ENCODE peak calls at places on chromosomes 11 and 22, in ten cellular contexts. W, Q, C, H, X, N, A, I, L and E are unnamed samples.

GRCh38 chr11:69500285-69501120 is 19.0 kb downstream of the LINC01488 start:
- DNase-seq in L (no peak), C (no peak), N (no peak), X (no peak), I (no peak), H (no peak), Q (no peak), W (no peak), A (peak), E (no peak)

GRCh38 chr11:115306703-115307102 is 197.5 kb downstream of the CADM1 start:
- DNase-seq in X (no peak), A (no peak), H (no peak), W (no peak), L (no peak), C (no peak), I (no peak), N (no peak), Q (no peak), E (no peak)

GRCh38 chr11:13595166-13595565 is 73.3 kb upstream of the FAR1 start:
- DNase-seq in L (no peak), N (no peak), W (no peak), I (no peak), C (no peak), Q (no peak), H (no peak), A (peak), X (no peak), E (no peak)

GRCh38 chr11:113242767-113243397 is 71.5 kb upstream of the TTC12 start:
- DNase-seq in A (no peak), X (no peak), I (no peak), C (no peak), H (no peak), W (peak), Q (no peak), L (no peak), N (no peak), E (peak)

GRCh38 chr11:2929511-2929879 is 275 bp upstream of the PHLDA2 start:
- DNase-seq in H (no peak), Q (no peak), A (peak), C (no peak), N (peak), X (peak), I (peak), L (no peak), W (no peak), E (peak)

GRCh38 chr11:109043318-109043717 is 378.4 kb downstream of the DDX10 start:
- DNase-seq in I (no peak), Q (no peak), W (no peak), C (no peak), L (no peak), N (no peak), H (no peak), A (no peak), X (no peak), E (no peak)

GRCh38 chr22:47552024-47552423 is 789.6 kb downstream of the TBC1D22A start:
- DNase-seq in L (no peak), I (no peak), N (no peak), Q (no peak), H (peak), X (no peak), W (no peak), A (no peak), C (no peak), E (no peak)

GRCh38 chr11:68140496-68141246 is 19.5 kb upstream of the CHKA start:
- DNase-seq in L (no peak), I (no peak), H (peak), W (peak), N (no peak), X (no peak), C (no peak), A (no peak), Q (peak), E (no peak)

GRCh38 chr11:76131142-76131541 is 75.2 kb downstream of the WNT11 start:
- DNase-seq in L (no peak), C (no peak), A (no peak), Q (no peak), N (no peak), I (no peak), X (no peak), W (no peak), H (no peak), E (no peak)

GRCh38 chr11:30012346-30012745 is 4.5 kb downstream of the KCNA4 start:
- DNase-seq in Q (no peak), N (no peak), A (no peak), W (no peak), C (no peak), X (no peak), L (no peak), H (no peak), I (no peak), E (no peak)

GRCh38 chr11:64095949-64096348 is 60.2 kb downstream of the FLRT1 start:
- DNase-seq in N (no peak), L (no peak), A (no peak), I (no peak), Q (no peak), C (no peak), W (no peak), X (no peak), H (no peak), E (no peak)

GRCh38 chr11:2095542-2095941 is 43.6 kb downstream of the IGF2 start:
- DNase-seq in W (no peak), I (no peak), Q (no peak), A (no peak), X (no peak), N (no peak), L (no peak), C (no peak), H (peak), E (no peak)

GRCh38 chr11:106961518-106961917 is 56.8 kb downstream of the GUCY1A2 start:
- DNase-seq in N (no peak), X (no peak), A (peak), W (no peak), H (no peak), L (no peak), C (no peak), I (no peak), Q (no peak), E (no peak)

GRCh38 chr22:31100762-31101525 is 6.4 kb downstream of the SELENOM start:
- DNase-seq in A (no peak), Q (no peak), C (no peak), X (no peak), N (no peak), I (no peak), L (no peak), H (no peak), W (no peak), E (no peak)

GRCh38 chr22:46936378-46936916 is 174.0 kb downstream of the TBC1D22A start:
- DNase-seq in A (peak), C (no peak), L (no peak), X (no peak), H (peak), I (no peak), Q (no peak), N (no peak), W (peak), E (no peak)